ENCODE peak calls at places on chromosome 21, in five cellular contexts. J is neural crest cell, B is A549, I is prostate gland, U is natural killer cell. X is an unnamed sample.

GRCh38 chr21:38277501-38278111 is 20.8 kb downstream of the KCNJ15 start:
- DNase-seq in J (no peak), I (no peak), U (no peak), B (peak), X (peak)

GRCh38 chr21:24428539-24429186 is 1178.6 kb downstream of the MRPL39 start:
- DNase-seq in B (no peak), J (no peak), U (no peak), I (no peak), X (no peak)

GRCh38 chr21:33403128-33403785 is at the start of gene IFNGR2:
- DNase-seq in U (no peak), B (no peak), I (no peak), J (peak), X (no peak)

GRCh38 chr21:39556176-39556575 is 56.6 kb upstream of the B3GALT5 start:
- DNase-seq in B (no peak), U (no peak), J (peak), I (no peak), X (no peak)

GRCh38 chr21:41583274-41583790 is 75.4 kb upstream of the TMPRSS2 start:
- DNase-seq in U (no peak), I (peak), J (no peak), B (peak), X (no peak)

GRCh38 chr21:36235058-36235582 is 78.5 kb downstream of the DOP1B start:
- DNase-seq in U (no peak), J (no peak), I (no peak), B (peak), X (no peak)

GRCh38 chr21:26715878-26716506 is 129.2 kb downstream of the ADAMTS1 start:
- DNase-seq in B (peak), I (peak), U (no peak), J (peak), X (no peak)

GRCh38 chr21:38959686-38960049 is 153.9 kb downstream of the ETS2 start:
- DNase-seq in U (no peak), J (no peak), I (no peak), B (no peak), X (no peak)

GRCh38 chr21:44306926-44307687 is 7.3 kb downstream of the PFKL start:
- DNase-seq in B (no peak), J (no peak), I (no peak), U (no peak), X (no peak)

GRCh38 chr21:27580276-27580675 is 613.4 kb upstream of the ADAMTS5 start:
- DNase-seq in B (no peak), I (no peak), U (no peak), J (no peak), X (no peak)

GRCh38 chr21:43031121-43031624 is 44.5 kb downstream of the CBS start:
- DNase-seq in J (no peak), U (no peak), B (no peak), I (no peak), X (no peak)

GRCh38 chr21:36973986-36974850 is 7.7 kb upstream of the HLCS start:
- DNase-seq in I (no peak), J (no peak), B (peak), U (no peak), X (no peak)

GRCh38 chr21:42539931-42540343 is 26.3 kb downstream of the SLC37A1 start:
- DNase-seq in J (no peak), U (no peak), B (no peak), I (no peak), X (no peak)

GRCh38 chr21:40562603-40563002 is 284.4 kb downstream of the DSCAM start:
- DNase-seq in I (no peak), B (no peak), J (no peak), U (no peak), X (no peak)

GRCh38 chr21:14675774-14676530 is 129.8 kb upstream of the SAMSN1 start:
- DNase-seq in I (no peak), J (no peak), U (no peak), B (no peak), X (peak)

GRCh38 chr21:29104239-29104708 is 26.2 kb upstream of the MAP3K7CL start:
- DNase-seq in J (no peak), B (no peak), U (no peak), I (no peak), X (no peak)

GRCh38 chr21:44375686-44376320 is 22.4 kb downstream of the TRPM2 start:
- DNase-seq in I (no peak), J (no peak), B (no peak), U (no peak), X (peak)

GRCh38 chr21:42833439-42833815 is 45.9 kb downstream of the WDR4 start:
- DNase-seq in U (no peak), I (no peak), B (peak), J (no peak), X (no peak)

GRCh38 chr21:40507978-40508377 is 339.0 kb downstream of the DSCAM start:
- DNase-seq in I (no peak), U (no peak), J (no peak), B (peak), X (no peak)

GRCh38 chr21:41066086-41066938 is 101.6 kb upstream of the BACE2 start:
- DNase-seq in I (no peak), U (no peak), J (no peak), B (no peak), X (no peak)

GRCh38 chr21:34707876-34708325 is 39.1 kb downstream of the CLIC6 start:
- DNase-seq in U (no peak), B (no peak), J (no peak), I (no peak), X (no peak)

GRCh38 chr21:36076878-36077658 is 7.2 kb downstream of the CBR1 start:
- DNase-seq in U (no peak), J (no peak), I (no peak), B (peak), X (no peak)

GRCh38 chr21:16992448-16992847 is 520.4 kb upstream of the CXADR start:
- DNase-seq in I (no peak), U (no peak), B (no peak), J (no peak), X (no peak)
- TF ChIP-seq CTCF in I (no peak), U (no peak), B (no peak), J (no peak), X (no peak)

GRCh38 chr21:22120616-22121266 is 1122.5 kb downstream of the NCAM2 start:
- DNase-seq in B (peak), J (no peak), U (no peak), I (no peak), X (no peak)
- TF ChIP-seq CTCF in B (no peak), J (peak), U (no peak), I (no peak), X (no peak)

DNA sequence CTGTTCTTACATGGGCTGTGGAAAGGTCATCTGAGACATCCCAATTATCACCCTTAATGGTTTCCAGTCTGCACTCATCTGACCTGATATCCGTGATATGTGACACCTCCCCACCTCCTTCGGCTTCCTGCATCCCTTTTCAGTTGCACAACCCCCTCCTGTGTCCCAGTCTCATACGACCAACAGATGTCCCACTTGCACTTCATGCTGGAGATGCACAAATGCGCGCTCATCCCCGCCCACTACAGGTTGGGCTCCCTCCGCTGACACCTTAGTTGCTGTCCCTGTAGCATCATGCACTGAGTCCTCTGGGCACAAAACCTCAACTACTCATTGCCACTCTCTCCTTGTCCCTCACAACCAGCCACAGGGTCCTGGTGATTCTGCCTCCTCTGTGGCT is 94.4 kb downstream of the MIS18A start:
- DNase-seq in J (no peak), U (no peak), B (no peak), I (no peak), X (no peak)
- TF ChIP-seq CTCF in J (no peak), U (no peak), B (no peak), I (no peak), X (no peak)

DNA sequence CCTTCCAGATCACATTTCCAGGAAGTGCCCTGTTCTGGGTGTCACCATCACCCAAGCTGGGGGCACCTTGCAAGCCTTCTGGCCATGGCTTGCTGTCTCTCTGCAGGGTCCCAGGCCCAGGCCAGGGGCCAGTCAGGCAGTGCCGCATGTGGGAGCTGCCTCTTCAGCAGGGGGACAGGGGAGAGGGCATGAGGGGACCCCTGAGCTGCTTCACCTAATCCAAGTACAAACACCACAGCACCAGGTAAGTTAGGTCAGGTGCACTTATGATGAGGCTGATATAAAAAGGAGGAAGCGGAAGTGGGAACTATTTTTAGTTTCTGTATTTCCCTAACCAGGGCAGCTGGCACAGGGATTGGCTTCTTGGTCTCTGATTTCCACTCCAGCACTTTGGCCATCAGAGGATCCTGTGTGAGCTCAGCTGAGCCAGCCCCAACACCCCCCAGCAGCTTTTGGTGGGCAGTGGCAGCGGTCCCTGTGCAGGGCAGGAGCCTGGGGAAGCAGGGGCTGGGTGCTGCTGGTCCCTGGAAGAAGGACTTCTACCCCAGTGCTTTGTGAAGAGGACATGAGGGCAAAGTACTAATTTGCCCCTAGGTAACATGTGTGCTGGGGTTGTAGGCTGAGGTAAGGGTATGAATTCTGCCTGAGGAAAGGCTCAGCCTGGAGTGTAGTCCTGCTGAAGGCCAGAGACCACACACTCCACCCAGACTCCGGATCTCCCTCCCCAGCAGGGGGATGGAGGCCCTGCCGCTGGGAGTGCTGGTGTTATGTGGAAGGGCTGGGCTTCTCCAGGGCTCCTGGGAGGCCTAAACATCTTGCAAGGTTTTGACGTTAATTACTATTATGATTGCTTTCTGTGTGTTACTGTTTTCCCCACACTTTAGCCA is 3.3 kb upstream of the PCBP3 start:
- DNase-seq in I (no peak), B (no peak), U (no peak), J (no peak), X (no peak)
- TF ChIP-seq CTCF in I (no peak), B (no peak), U (no peak), J (no peak), X (no peak)